ENCODE peak calls at places on chromosome 12, in six cellular contexts. One of them, this sample, is unnamed.
A peak's percentile ranks its signal among the peaks of the same experiment; 100 is the strongest.

GRCh38 chr12:45583011-45583657 is 146.4 kb upstream of the ARID2 start:
- DNase-seq in Peyer's patch: peak; percentile 52
- DNase-seq in gastrocnemius medialis: no peak
- DNase-seq in cardiac muscle cell: peak; percentile 91
- DNase-seq in body of pancreas: peak; percentile 15
- DNase-seq in HCT116: no peak
- DNase-seq in this sample: no peak

GRCh38 chr12:109696485-109697269 is 16.9 kb upstream of the FAM222A start:
- DNase-seq in Peyer's patch: no peak
- DNase-seq in cardiac muscle cell: peak; percentile 15
- DNase-seq in body of pancreas: no peak
- DNase-seq in gastrocnemius medialis: no peak
- DNase-seq in HCT116: no peak
- DNase-seq in this sample: no peak

GRCh38 chr12:25716842-25717241 is 163.8 kb upstream of the LMNTD1 start:
- DNase-seq in body of pancreas: no peak
- DNase-seq in HCT116: no peak
- DNase-seq in gastrocnemius medialis: no peak
- DNase-seq in cardiac muscle cell: no peak
- DNase-seq in Peyer's patch: no peak
- DNase-seq in this sample: peak; percentile 70

GRCh38 chr12:4245446-4245845 is 28.1 kb upstream of the CCND2 start:
- DNase-seq in gastrocnemius medialis: no peak
- DNase-seq in cardiac muscle cell: no peak
- DNase-seq in body of pancreas: no peak
- DNase-seq in Peyer's patch: no peak
- DNase-seq in HCT116: no peak
- DNase-seq in this sample: no peak

GRCh38 chr12:26150737-26151450 is 26.1 kb upstream of the BHLHE41 start:
- DNase-seq in HCT116: no peak
- DNase-seq in Peyer's patch: no peak
- DNase-seq in cardiac muscle cell: peak; percentile 86
- DNase-seq in body of pancreas: no peak
- DNase-seq in gastrocnemius medialis: no peak
- DNase-seq in this sample: no peak

GRCh38 chr12:66187822-66188221 is 1.2 kb upstream of the IRAK3 start:
- DNase-seq in HCT116: no peak
- DNase-seq in gastrocnemius medialis: no peak
- DNase-seq in Peyer's patch: no peak
- DNase-seq in body of pancreas: no peak
- DNase-seq in cardiac muscle cell: no peak
- DNase-seq in this sample: no peak

GRCh38 chr12:3473171-3473570 is 17.8 kb upstream of the PRMT8 start:
- DNase-seq in Peyer's patch: no peak
- DNase-seq in gastrocnemius medialis: no peak
- DNase-seq in body of pancreas: no peak
- DNase-seq in HCT116: no peak
- DNase-seq in cardiac muscle cell: no peak
- DNase-seq in this sample: no peak

GRCh38 chr12:109998241-109998903 is 858 bp upstream of the ANKRD13A start:
- DNase-seq in cardiac muscle cell: no peak
- DNase-seq in body of pancreas: no peak
- DNase-seq in gastrocnemius medialis: no peak
- DNase-seq in HCT116: no peak
- DNase-seq in Peyer's patch: no peak
- DNase-seq in this sample: no peak

GRCh38 chr12:50507930-50508329 is 3.1 kb downstream of the DIP2B start:
- DNase-seq in cardiac muscle cell: no peak
- DNase-seq in body of pancreas: no peak
- DNase-seq in HCT116: no peak
- DNase-seq in Peyer's patch: no peak
- DNase-seq in gastrocnemius medialis: no peak
- DNase-seq in this sample: no peak

GRCh38 chr12:116684891-116685290 is 53.0 kb downstream of the SPRING1 start:
- DNase-seq in body of pancreas: no peak
- DNase-seq in Peyer's patch: no peak
- DNase-seq in gastrocnemius medialis: no peak
- DNase-seq in HCT116: no peak
- DNase-seq in cardiac muscle cell: no peak
- DNase-seq in this sample: no peak

GRCh38 chr12:116689586-116689985 is 48.3 kb downstream of the SPRING1 start:
- DNase-seq in cardiac muscle cell: no peak
- DNase-seq in body of pancreas: no peak
- DNase-seq in HCT116: no peak
- DNase-seq in gastrocnemius medialis: no peak
- DNase-seq in Peyer's patch: no peak
- DNase-seq in this sample: no peak

GRCh38 chr12:116691205-116691604 is 46.7 kb downstream of the SPRING1 start:
- DNase-seq in cardiac muscle cell: no peak
- DNase-seq in Peyer's patch: no peak
- DNase-seq in gastrocnemius medialis: no peak
- DNase-seq in body of pancreas: no peak
- DNase-seq in HCT116: no peak
- DNase-seq in this sample: no peak

GRCh38 chr12:116690016-116690709 is 47.7 kb downstream of the SPRING1 start:
- DNase-seq in body of pancreas: no peak
- DNase-seq in gastrocnemius medialis: no peak
- DNase-seq in cardiac muscle cell: no peak
- DNase-seq in HCT116: no peak
- DNase-seq in Peyer's patch: no peak
- DNase-seq in this sample: no peak

DNA sequence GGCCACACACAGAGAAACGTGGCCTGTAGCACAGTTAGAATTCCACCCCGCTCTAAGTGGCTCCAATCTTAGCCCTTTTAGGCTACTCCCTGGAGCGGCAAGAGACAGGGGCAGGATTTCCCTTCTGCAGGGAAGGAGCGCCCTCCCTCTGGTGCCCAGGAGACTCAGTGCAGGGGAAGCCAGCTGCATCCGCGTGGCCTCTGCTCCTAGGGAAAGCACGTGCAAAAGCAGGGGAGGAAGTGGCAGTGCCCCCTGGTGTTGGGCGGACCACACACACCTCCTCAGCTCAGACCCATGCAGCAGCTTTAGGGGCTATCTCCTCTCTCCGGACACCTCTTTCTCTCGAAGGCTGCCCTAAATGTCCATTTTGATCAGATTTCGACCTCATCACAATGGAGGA is 50.0 kb downstream of the SPRING1 start:
- DNase-seq in body of pancreas: peak; percentile 43
- DNase-seq in gastrocnemius medialis: no peak
- DNase-seq in Peyer's patch: no peak
- DNase-seq in HCT116: peak; percentile 60
- DNase-seq in cardiac muscle cell: peak; percentile 26
- DNase-seq in this sample: no peak
- TF ChIP-seq CTCF in body of pancreas: peak; percentile 39
- TF ChIP-seq CTCF in gastrocnemius medialis: peak; percentile 33
- TF ChIP-seq CTCF in Peyer's patch: peak; percentile 13
- TF ChIP-seq CTCF in HCT116: peak; percentile 88
- TF ChIP-seq CTCF in cardiac muscle cell: peak; percentile 47
- TF ChIP-seq CTCF in this sample: peak; percentile 72

DNA sequence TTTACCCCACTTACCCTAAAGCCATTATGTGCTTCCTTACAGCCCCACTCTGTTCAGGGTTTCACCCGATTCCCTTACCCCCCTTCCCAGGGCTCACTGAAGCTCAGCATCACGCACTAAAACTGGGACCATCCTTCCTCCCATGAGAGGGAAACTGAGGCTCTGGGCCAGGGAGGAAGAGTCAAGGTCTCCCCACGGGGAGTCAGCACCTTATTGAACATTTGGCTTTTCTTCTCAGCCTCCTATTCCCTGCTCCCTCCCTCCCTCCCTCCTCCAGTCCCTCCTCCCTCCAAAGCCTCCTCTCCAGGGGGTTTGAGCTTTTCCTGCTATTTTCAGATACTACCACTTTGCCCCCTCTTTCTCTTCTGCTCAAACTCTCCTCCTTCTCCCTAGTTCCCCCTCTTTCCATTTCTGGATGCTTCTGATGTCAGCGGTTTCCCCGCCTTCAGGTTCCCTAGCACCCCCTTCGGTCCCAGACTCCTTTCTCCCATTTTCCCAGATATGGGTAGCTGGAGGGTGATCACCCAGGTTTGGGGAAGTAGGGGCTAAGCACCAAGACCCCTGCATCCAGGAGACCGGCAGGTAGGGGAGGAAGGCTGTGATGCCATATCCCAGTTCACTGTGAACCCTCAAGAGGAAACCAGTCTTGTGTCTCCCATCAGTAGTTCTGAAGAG is 977 bp downstream of the GPR162 start:
- DNase-seq in gastrocnemius medialis: no peak
- DNase-seq in Peyer's patch: no peak
- DNase-seq in cardiac muscle cell: no peak
- DNase-seq in body of pancreas: no peak
- DNase-seq in HCT116: no peak
- DNase-seq in this sample: no peak
- H3K4me3 ChIP-seq in gastrocnemius medialis: no peak overlapping the region
- H3K4me3 ChIP-seq in Peyer's patch: no peak overlapping the region
- H3K4me3 ChIP-seq in cardiac muscle cell: peak overlapping the region; percentile 47
- H3K4me3 ChIP-seq in body of pancreas: no peak overlapping the region
- H3K4me3 ChIP-seq in HCT116: no peak overlapping the region
- H3K4me3 ChIP-seq in this sample: peak overlapping the region; percentile 43

DNA sequence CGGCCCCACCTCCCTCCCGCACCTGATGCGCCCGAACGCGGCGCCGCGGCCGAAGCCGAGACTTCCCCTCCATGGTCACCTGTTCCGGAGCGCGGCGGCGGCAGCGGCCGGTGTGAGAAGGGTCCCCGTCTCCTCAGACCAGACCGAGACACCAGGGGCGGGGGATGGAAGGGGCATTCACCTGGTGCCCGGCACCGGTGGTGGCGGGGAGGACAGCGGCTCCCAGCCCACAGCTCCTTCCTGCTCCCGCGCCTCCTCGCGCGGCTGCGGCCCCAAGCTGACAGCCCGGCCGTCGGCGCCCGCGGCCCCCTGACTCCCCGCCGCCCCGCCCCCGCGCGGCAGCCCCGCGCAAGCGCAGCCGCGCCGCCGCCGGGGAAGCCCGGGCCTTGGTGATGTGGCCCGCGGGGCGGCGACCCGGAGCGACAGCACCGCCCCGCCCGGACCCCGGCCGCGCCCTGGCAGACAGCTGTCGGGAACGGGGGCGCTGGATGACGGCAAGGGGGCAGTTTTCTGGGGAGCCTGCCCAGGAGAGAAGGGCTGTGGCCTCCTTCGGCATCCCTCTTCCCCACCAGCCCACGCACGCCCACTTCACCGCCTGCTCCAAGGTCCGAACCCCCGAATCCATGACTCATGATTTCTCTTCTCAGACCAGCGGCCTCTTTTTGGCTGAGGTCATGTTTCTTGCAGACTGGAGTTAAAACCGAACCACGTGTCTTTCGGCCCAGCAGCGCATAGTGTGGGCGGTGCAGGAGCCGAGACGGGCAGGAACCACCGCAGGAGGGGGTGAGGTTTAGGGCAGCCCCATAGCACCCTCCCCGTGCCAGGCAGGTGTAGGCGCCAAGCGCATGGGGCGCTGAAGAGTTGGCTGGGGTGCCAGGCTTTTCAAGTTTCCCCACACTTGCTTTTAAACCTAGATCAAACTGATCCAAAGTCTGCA is at the start of gene SLC41A2:
- DNase-seq in gastrocnemius medialis: peak; percentile 45
- DNase-seq in body of pancreas: peak; percentile 93
- DNase-seq in cardiac muscle cell: peak; percentile 94
- DNase-seq in HCT116: peak; percentile 83
- DNase-seq in Peyer's patch: peak; percentile 87
- DNase-seq in this sample: peak; percentile 75
- TF ChIP-seq CTCF in gastrocnemius medialis: peak; percentile 31
- TF ChIP-seq CTCF in body of pancreas: peak; percentile 40
- TF ChIP-seq CTCF in cardiac muscle cell: no peak
- TF ChIP-seq CTCF in HCT116: peak; percentile 37
- TF ChIP-seq CTCF in Peyer's patch: no peak
- TF ChIP-seq CTCF in this sample: no peak

GRCh38 chr12:80359703-80360102 is 84.3 kb upstream of the PTPRQ start:
- DNase-seq in cardiac muscle cell: no peak
- DNase-seq in gastrocnemius medialis: no peak
- DNase-seq in Peyer's patch: no peak
- DNase-seq in body of pancreas: no peak
- DNase-seq in HCT116: no peak
- DNase-seq in this sample: no peak
- H3K4me3 ChIP-seq in cardiac muscle cell: no peak overlapping the region
- H3K4me3 ChIP-seq in gastrocnemius medialis: no peak overlapping the region
- H3K4me3 ChIP-seq in Peyer's patch: no peak overlapping the region
- H3K4me3 ChIP-seq in body of pancreas: no peak overlapping the region
- H3K4me3 ChIP-seq in HCT116: no peak overlapping the region
- H3K4me3 ChIP-seq in this sample: no peak overlapping the region

DNA sequence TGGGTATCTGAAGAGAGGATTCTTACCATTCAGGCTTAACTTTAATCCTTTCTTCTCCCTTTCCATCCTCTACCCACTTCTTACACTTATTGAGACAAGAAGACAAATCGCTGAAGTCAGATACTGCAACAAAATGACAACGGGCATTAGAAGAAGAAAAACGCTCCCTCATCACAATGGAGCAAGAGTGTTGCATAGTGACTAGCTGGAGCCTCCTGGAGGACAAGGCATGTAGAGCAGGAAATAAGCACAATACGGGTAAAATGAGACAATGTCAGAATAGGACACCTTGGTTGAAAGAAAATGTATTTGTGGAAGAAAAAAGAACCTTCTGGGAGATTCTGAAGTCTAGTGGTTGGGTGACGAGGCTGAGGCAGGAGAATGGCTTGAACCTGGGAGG is 501.0 kb downstream of the RERGL start:
- DNase-seq in gastrocnemius medialis: no peak
- DNase-seq in HCT116: peak; percentile 4
- DNase-seq in cardiac muscle cell: no peak
- DNase-seq in body of pancreas: peak; percentile 42
- DNase-seq in Peyer's patch: no peak
- DNase-seq in this sample: no peak
- TF ChIP-seq CTCF in gastrocnemius medialis: no peak
- TF ChIP-seq CTCF in HCT116: peak; percentile 56
- TF ChIP-seq CTCF in cardiac muscle cell: no peak
- TF ChIP-seq CTCF in body of pancreas: peak; percentile 35
- TF ChIP-seq CTCF in Peyer's patch: no peak
- TF ChIP-seq CTCF in this sample: no peak